ENCODE peak calls at places on chromosome X, in six cellular contexts. One of them, this sample, is unnamed.

GRCh38 chrX:43386872-43387271 is 269.2 kb upstream of the MAOA start:
- DNase-seq in endothelial cell of umbilical vein: no peak
- DNase-seq in A549: no peak
- DNase-seq in H1: no peak
- DNase-seq in HCT116: no peak
- DNase-seq in WTC11: no peak
- DNase-seq in this sample: no peak

GRCh38 chrX:125404667-125405160 is 85.0 kb downstream of the TEX13C start:
- DNase-seq in HCT116: no peak
- DNase-seq in A549: no peak
- DNase-seq in WTC11: no peak
- DNase-seq in H1: no peak
- DNase-seq in endothelial cell of umbilical vein: no peak
- DNase-seq in this sample: no peak

GRCh38 chrX:138964501-138964900 is 253.0 kb upstream of the FGF13 start:
- DNase-seq in A549: no peak
- DNase-seq in HCT116: no peak
- DNase-seq in H1: no peak
- DNase-seq in endothelial cell of umbilical vein: no peak
- DNase-seq in WTC11: no peak
- DNase-seq in this sample: no peak

GRCh38 chrX:110146521-110146920 is 143.6 kb downstream of the TMEM164 start:
- DNase-seq in endothelial cell of umbilical vein: peak
- DNase-seq in H1: peak
- DNase-seq in WTC11: peak
- DNase-seq in A549: peak
- DNase-seq in HCT116: peak
- DNase-seq in this sample: peak

GRCh38 chrX:135425566-135425965 is 3.8 kb downstream of the SMIM10L2A start:
- DNase-seq in WTC11: no peak
- DNase-seq in A549: no peak
- DNase-seq in H1: no peak
- DNase-seq in HCT116: no peak
- DNase-seq in endothelial cell of umbilical vein: no peak
- DNase-seq in this sample: no peak

GRCh38 chrX:64792598-64793337 is 183.5 kb downstream of the ZC4H2 start:
- DNase-seq in H1: peak
- DNase-seq in WTC11: peak
- DNase-seq in A549: no peak
- DNase-seq in endothelial cell of umbilical vein: no peak
- DNase-seq in HCT116: no peak
- DNase-seq in this sample: peak

GRCh38 chrX:70196961-70197805 is 19.9 kb downstream of the DGAT2L6 start:
- DNase-seq in H1: peak
- DNase-seq in A549: peak
- DNase-seq in HCT116: peak
- DNase-seq in WTC11: peak
- DNase-seq in endothelial cell of umbilical vein: peak
- DNase-seq in this sample: peak

GRCh38 chrX:134669378-134670098 is 11.3 kb upstream of the PLAC1 start:
- DNase-seq in HCT116: no peak
- DNase-seq in A549: peak
- DNase-seq in WTC11: no peak
- DNase-seq in endothelial cell of umbilical vein: peak
- DNase-seq in H1: no peak
- DNase-seq in this sample: no peak

GRCh38 chrX:39741904-39742303 is 355.9 kb downstream of the BCOR start:
- DNase-seq in WTC11: no peak
- DNase-seq in HCT116: no peak
- DNase-seq in A549: no peak
- DNase-seq in endothelial cell of umbilical vein: no peak
- DNase-seq in H1: no peak
- DNase-seq in this sample: no peak

DNA sequence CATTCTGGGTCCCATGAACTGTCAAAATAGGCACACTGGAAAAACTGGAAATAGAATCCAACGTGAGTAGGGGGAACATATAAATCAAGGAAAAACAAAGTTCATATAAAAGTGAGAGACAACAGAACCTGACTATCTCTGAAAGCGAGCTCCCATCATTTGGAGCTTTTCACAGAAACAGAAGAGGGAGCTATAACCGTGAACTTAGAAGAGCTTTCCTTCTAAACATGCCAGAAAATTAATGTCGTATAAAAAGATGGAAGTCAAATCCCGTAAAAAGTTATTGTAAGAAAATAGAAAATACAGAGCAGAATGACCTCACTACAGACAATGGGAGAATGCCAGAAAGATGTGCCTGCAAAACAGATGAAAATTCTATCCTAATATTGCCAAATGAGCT is 23.9 kb upstream of the HSD17B10 start:
- DNase-seq in endothelial cell of umbilical vein: no peak
- DNase-seq in A549: no peak
- DNase-seq in HCT116: no peak
- DNase-seq in WTC11: no peak
- DNase-seq in H1: no peak
- DNase-seq in this sample: no peak
- TF ChIP-seq CTCF in endothelial cell of umbilical vein: no peak
- TF ChIP-seq CTCF in A549: peak
- TF ChIP-seq CTCF in HCT116: peak
- TF ChIP-seq CTCF in WTC11: no peak
- TF ChIP-seq CTCF in H1: peak
- TF ChIP-seq CTCF in this sample: no peak

GRCh38 chrX:17432158-17432557 is 57.2 kb downstream of the NHS start:
- DNase-seq in A549: no peak
- DNase-seq in HCT116: no peak
- DNase-seq in H1: no peak
- DNase-seq in WTC11: no peak
- DNase-seq in endothelial cell of umbilical vein: no peak
- DNase-seq in this sample: no peak

GRCh38 chrX:17438221-17438620 is 63.2 kb downstream of the NHS start:
- DNase-seq in endothelial cell of umbilical vein: no peak
- DNase-seq in HCT116: no peak
- DNase-seq in H1: no peak
- DNase-seq in WTC11: no peak
- DNase-seq in A549: no peak
- DNase-seq in this sample: no peak

GRCh38 chrX:17440258-17440657 is 65.3 kb downstream of the NHS start:
- DNase-seq in A549: no peak
- DNase-seq in WTC11: no peak
- DNase-seq in endothelial cell of umbilical vein: no peak
- DNase-seq in HCT116: no peak
- DNase-seq in H1: no peak
- DNase-seq in this sample: no peak

GRCh38 chrX:17433965-17434364 is 59.0 kb downstream of the NHS start:
- DNase-seq in H1: no peak
- DNase-seq in endothelial cell of umbilical vein: no peak
- DNase-seq in HCT116: no peak
- DNase-seq in WTC11: no peak
- DNase-seq in A549: no peak
- DNase-seq in this sample: no peak

GRCh38 chrX:17435476-17435875 is 60.5 kb downstream of the NHS start:
- DNase-seq in WTC11: no peak
- DNase-seq in A549: no peak
- DNase-seq in endothelial cell of umbilical vein: no peak
- DNase-seq in HCT116: no peak
- DNase-seq in H1: no peak
- DNase-seq in this sample: no peak
- TF ChIP-seq MAX in WTC11: no peak
- TF ChIP-seq MAX in A549: no peak
- TF ChIP-seq MAX in endothelial cell of umbilical vein: no peak
- TF ChIP-seq MAX in HCT116: no peak
- TF ChIP-seq MAX in H1: no peak
- TF ChIP-seq MAX in this sample: no peak

DNA sequence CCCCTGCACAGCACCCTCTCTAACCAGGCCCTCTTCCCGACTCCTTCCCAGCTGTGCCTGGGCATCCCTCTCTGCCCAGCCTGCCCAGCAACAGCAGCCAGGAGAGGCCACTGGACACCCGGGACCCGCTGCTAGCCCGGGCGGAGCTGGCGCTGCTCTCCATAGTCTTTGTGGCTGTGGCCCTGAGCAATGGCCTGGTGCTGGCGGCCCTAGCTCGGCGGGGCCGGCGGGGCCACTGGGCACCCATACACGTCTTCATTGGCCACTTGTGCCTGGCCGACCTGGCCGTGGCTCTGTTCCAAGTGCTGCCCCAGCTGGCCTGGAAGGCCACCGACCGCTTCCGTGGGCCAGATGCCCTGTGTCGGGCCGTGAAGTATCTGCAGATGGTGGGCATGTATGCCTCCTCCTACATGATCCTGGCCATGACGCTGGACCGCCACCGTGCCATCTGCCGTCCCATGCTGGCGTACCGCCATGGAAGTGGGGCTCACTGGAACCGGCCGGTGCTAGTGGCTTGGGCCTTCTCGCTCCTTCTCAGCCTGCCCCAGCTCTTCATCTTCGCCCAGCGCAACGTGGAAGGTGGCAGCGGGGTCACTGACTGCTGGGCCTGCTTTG is 1.1 kb downstream of the AVPR2 start:
- DNase-seq in A549: no peak
- DNase-seq in HCT116: no peak
- DNase-seq in WTC11: no peak
- DNase-seq in H1: no peak
- DNase-seq in endothelial cell of umbilical vein: no peak
- DNase-seq in this sample: no peak
- TF ChIP-seq CTCF in A549: no peak
- TF ChIP-seq CTCF in HCT116: no peak
- TF ChIP-seq CTCF in WTC11: no peak
- TF ChIP-seq CTCF in H1: no peak
- TF ChIP-seq CTCF in endothelial cell of umbilical vein: no peak
- TF ChIP-seq CTCF in this sample: no peak

GRCh38 chrX:40772290-40772689 is 36.9 kb upstream of the MED14 start:
- DNase-seq in WTC11: no peak
- DNase-seq in HCT116: peak
- DNase-seq in endothelial cell of umbilical vein: peak
- DNase-seq in H1: no peak
- DNase-seq in A549: no peak
- DNase-seq in this sample: peak
- TF ChIP-seq MAX in WTC11: no peak
- TF ChIP-seq MAX in HCT116: no peak
- TF ChIP-seq MAX in endothelial cell of umbilical vein: no peak
- TF ChIP-seq MAX in H1: no peak
- TF ChIP-seq MAX in A549: no peak
- TF ChIP-seq MAX in this sample: no peak

GRCh38 chrX:87661761-87662160 is 144.2 kb downstream of the KLHL4 start:
- DNase-seq in endothelial cell of umbilical vein: no peak
- DNase-seq in HCT116: no peak
- DNase-seq in A549: no peak
- DNase-seq in H1: no peak
- DNase-seq in WTC11: no peak
- DNase-seq in this sample: no peak

GRCh38 chrX:87663421-87663820 is 145.8 kb downstream of the KLHL4 start:
- DNase-seq in HCT116: no peak
- DNase-seq in H1: no peak
- DNase-seq in endothelial cell of umbilical vein: peak
- DNase-seq in WTC11: no peak
- DNase-seq in A549: no peak
- DNase-seq in this sample: no peak

GRCh38 chrX:87664381-87664780 is 146.8 kb downstream of the KLHL4 start:
- DNase-seq in HCT116: no peak
- DNase-seq in endothelial cell of umbilical vein: peak
- DNase-seq in A549: peak
- DNase-seq in WTC11: no peak
- DNase-seq in H1: no peak
- DNase-seq in this sample: peak
- TF ChIP-seq CTCF in HCT116: no peak
- TF ChIP-seq CTCF in endothelial cell of umbilical vein: no peak
- TF ChIP-seq CTCF in A549: peak
- TF ChIP-seq CTCF in WTC11: no peak
- TF ChIP-seq CTCF in H1: peak
- TF ChIP-seq CTCF in this sample: no peak

GRCh38 chrX:141960573-141960972 is 56.9 kb downstream of the MAGEC1 start:
- DNase-seq in H1: no peak
- DNase-seq in WTC11: no peak
- DNase-seq in A549: no peak
- DNase-seq in HCT116: no peak
- DNase-seq in endothelial cell of umbilical vein: peak
- DNase-seq in this sample: no peak
- TF ChIP-seq MAX in H1: no peak
- TF ChIP-seq MAX in WTC11: no peak
- TF ChIP-seq MAX in A549: no peak
- TF ChIP-seq MAX in HCT116: no peak
- TF ChIP-seq MAX in endothelial cell of umbilical vein: no peak
- TF ChIP-seq MAX in this sample: no peak

GRCh38 chrX:32530802-32531403 is 680.4 kb downstream of the DMD start:
- DNase-seq in H1: no peak
- DNase-seq in endothelial cell of umbilical vein: peak
- DNase-seq in HCT116: no peak
- DNase-seq in A549: no peak
- DNase-seq in WTC11: no peak
- DNase-seq in this sample: peak
- TF ChIP-seq CTCF in H1: peak
- TF ChIP-seq CTCF in endothelial cell of umbilical vein: peak
- TF ChIP-seq CTCF in HCT116: peak
- TF ChIP-seq CTCF in A549: peak
- TF ChIP-seq CTCF in WTC11: no peak
- TF ChIP-seq CTCF in this sample: peak

DNA sequence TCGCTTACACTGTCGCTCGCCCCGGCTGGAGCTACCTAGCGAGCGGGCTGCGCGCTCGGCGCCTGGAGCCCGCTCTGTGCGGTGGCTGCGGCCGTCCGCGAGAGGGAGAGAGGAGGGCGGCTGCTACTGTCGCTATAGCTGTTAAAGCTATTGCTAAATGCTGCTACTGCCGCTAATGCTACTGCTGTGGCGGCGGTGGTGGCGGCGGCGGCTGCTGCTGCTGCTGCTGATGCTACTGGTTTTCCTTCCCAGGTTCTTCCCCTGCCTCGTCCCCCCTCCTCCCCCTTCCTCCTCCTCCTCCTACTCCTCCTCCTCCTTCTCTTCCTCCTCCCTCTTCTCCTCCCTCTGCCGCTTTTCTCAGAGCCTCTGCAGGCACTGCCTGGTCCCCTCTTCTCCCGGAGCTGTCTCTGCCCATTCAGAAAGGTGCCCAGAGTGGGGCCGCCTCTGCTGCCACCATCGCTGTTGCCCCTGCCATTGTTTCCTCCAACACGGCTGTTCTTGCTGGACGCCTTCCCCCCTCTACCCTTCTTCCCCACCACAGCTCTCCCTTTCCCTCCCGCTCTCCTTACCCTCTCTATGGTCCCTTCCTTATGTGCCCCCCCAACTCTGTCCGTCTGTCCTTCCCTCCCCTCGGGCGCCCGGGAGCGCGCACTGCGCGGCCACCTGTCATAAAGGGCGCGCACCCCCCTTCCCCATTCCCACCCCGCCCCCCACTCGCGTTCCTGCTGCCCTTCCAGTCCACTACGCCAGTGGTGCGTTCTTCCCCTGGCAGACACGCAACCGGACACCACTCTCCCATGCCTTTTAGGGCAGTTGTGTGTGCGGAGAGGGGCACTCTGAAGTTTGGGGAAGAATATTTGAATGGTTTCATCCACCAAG is at the start of gene NEXMIF:
- DNase-seq in HCT116: no peak
- DNase-seq in WTC11: peak
- DNase-seq in H1: peak
- DNase-seq in endothelial cell of umbilical vein: no peak
- DNase-seq in A549: peak
- DNase-seq in this sample: peak
- TF ChIP-seq MAX in HCT116: no peak
- TF ChIP-seq MAX in WTC11: no peak
- TF ChIP-seq MAX in H1: no peak
- TF ChIP-seq MAX in endothelial cell of umbilical vein: no peak
- TF ChIP-seq MAX in A549: no peak
- TF ChIP-seq MAX in this sample: no peak